ENCODE peak calls at places on chromosomes 7 and 10, in four cellular contexts. T, W, Z and A are unnamed samples.

GRCh38 chr7:47301657-47302295 is 280.1 kb downstream of the TNS3 start:
- DNase-seq in T (no peak), W (no peak), Z (no peak), A (no peak)

GRCh38 chr10:43082087-43082486 is 5.2 kb downstream of the RET start:
- DNase-seq in T (no peak), W (no peak), Z (no peak), A (no peak)

GRCh38 chr10:13961096-13961495 is 369.6 kb downstream of the FRMD4A start:
- DNase-seq in T (no peak), W (peak; percentile 93), Z (no peak), A (no peak)

GRCh38 chr7:97120713-97121457 is 3.4 kb downstream of the SDHAF3 start:
- DNase-seq in T (no peak), W (no peak), Z (no peak), A (no peak)

GRCh38 chr10:30386801-30387588 is 37.9 kb upstream of the MTPAP start:
- DNase-seq in T (no peak), W (peak; percentile 97), Z (no peak), A (no peak)

GRCh38 chr7:14389052-14389988 is 399.9 kb upstream of the ETV1 start:
- DNase-seq in T (no peak), W (no peak), Z (no peak), A (no peak)

GRCh38 chr10:11515596-11516418 is 95.6 kb downstream of the USP6NL start:
- DNase-seq in T (no peak), W (peak; percentile 60), Z (peak; percentile 83), A (peak; percentile 76)

GRCh38 chr7:120941064-120941463 is 9.5 kb upstream of the ING3 start:
- DNase-seq in T (no peak), W (no peak), Z (peak; percentile 52), A (peak; percentile 27)

GRCh38 chr7:68963547-68963946 is 634.7 kb upstream of the AUTS2 start:
- DNase-seq in T (no peak), W (peak; percentile 97), Z (no peak), A (no peak)

GRCh38 chr7:131183611-131184119 is 144.0 kb upstream of the MKLN1 start:
- DNase-seq in T (no peak), W (no peak), Z (no peak), A (no peak)

GRCh38 chr10:14017380-14017943 is 313.3 kb downstream of the FRMD4A start:
- DNase-seq in T (no peak), W (no peak), Z (no peak), A (no peak)

GRCh38 chr10:66180651-66181318 is 745.1 kb upstream of the LRRTM3 start:
- DNase-seq in T (no peak), W (peak; percentile 50), Z (peak; percentile 82), A (peak; percentile 81)

GRCh38 chr10:8056378-8056777 is 1.9 kb downstream of the GATA3 start:
- DNase-seq in T (no peak), W (no peak), Z (no peak), A (no peak)

GRCh38 chr7:72430531-72430930 is 18.4 kb upstream of the CALN1 start:
- DNase-seq in T (no peak), W (no peak), Z (no peak), A (no peak)

GRCh38 chr10:79184649-79185048 is 115.9 kb downstream of the ZMIZ1 start:
- DNase-seq in T (no peak), W (no peak), Z (no peak), A (no peak)

GRCh38 chr7:18125536-18125935 is 97.9 kb upstream of the PRPS1L1 start:
- DNase-seq in T (no peak), W (no peak), Z (no peak), A (no peak)

GRCh38 chr10:132021046-132021445 is 39.3 kb upstream of the BNIP3 start:
- DNase-seq in T (no peak), W (no peak), Z (no peak), A (no peak)

GRCh38 chr7:21617916-21618390 is 75.1 kb downstream of the DNAH11 start:
- DNase-seq in T (peak; percentile 92), W (peak; percentile 64), Z (no peak), A (no peak)

GRCh38 chr7:106180721-106181120 is 68.6 kb upstream of the SYPL1 start:
- DNase-seq in T (no peak), W (no peak), Z (no peak), A (no peak)

GRCh38 chr10:49649294-49649693 is 30.2 kb upstream of the C10orf53 start:
- DNase-seq in T (peak; percentile 26), W (no peak), Z (no peak), A (no peak)

GRCh38 chr10:43060291-43060690 is 16.6 kb upstream of the RET start:
- DNase-seq in T (peak; percentile 96), W (no peak), Z (no peak), A (no peak)

GRCh38 chr7:323410-323809 is 33.4 kb downstream of the FOXL3 start:
- DNase-seq in T (no peak), W (no peak), Z (no peak), A (no peak)

GRCh38 chr10:109913351-109913902 is 9.9 kb downstream of the XPNPEP1 start:
- DNase-seq in T (no peak), W (no peak), Z (peak; percentile 54), A (no peak)

GRCh38 chr10:131739201-131739600 is 161.6 kb upstream of the PPP2R2D start:
- DNase-seq in T (no peak), W (no peak), Z (no peak), A (no peak)

GRCh38 chr10:124677871-124678565 is 66.2 kb downstream of the FAM53B start:
- DNase-seq in T (no peak), W (no peak), Z (no peak), A (no peak)

GRCh38 chr7:130297628-130298027 is 4.7 kb downstream of the CPA4 start:
- DNase-seq in T (no peak), W (no peak), Z (no peak), A (no peak)